ENCODE peak calls at places on chromosomes 3 and 15, in six cellular contexts. U is A549, S is K562, R is endothelial cell of umbilical vein, G is HepG2, H is GM12878. M is an unnamed sample.

GRCh38 chr3:2158828-2159227 is 60.2 kb downstream of the CNTN4 start:
- DNase-seq in G (no peak), U (no peak), S (no peak), R (no peak), H (no peak), M (no peak)

GRCh38 chr3:158794936-158795518 is 6.8 kb upstream of the MFSD1 start:
- DNase-seq in H (no peak), G (peak), R (peak), U (peak), S (peak), M (peak)

GRCh38 chr15:88834211-88834812 is 31.1 kb downstream of the ACAN start:
- DNase-seq in H (no peak), G (no peak), R (peak), U (peak), S (peak), M (no peak)

GRCh38 chr3:187403768-187404270 is 35.6 kb downstream of the RTP4 start:
- DNase-seq in S (no peak), H (no peak), U (peak), G (peak), R (peak), M (no peak)

GRCh38 chr3:126343675-126344074 is 13.5 kb downstream of the KLF15 start:
- DNase-seq in U (no peak), R (no peak), H (no peak), G (no peak), S (no peak), M (no peak)

GRCh38 chr3:120561251-120562045 is 34.7 kb upstream of the NDUFB4 start:
- DNase-seq in G (peak), S (peak), H (no peak), R (peak), U (no peak), M (peak)

GRCh38 chr3:184259878-184260570 is 1.3 kb downstream of the CAMK2N2 start:
- DNase-seq in U (peak), S (peak), G (no peak), R (no peak), H (no peak), M (peak)

GRCh38 chr15:64209680-64210334 is 47.0 kb upstream of the PPIB start:
- DNase-seq in S (peak), H (peak), U (peak), G (peak), R (peak), M (peak)

GRCh38 chr3:13194285-13195209 is 121.3 kb upstream of the IQSEC1 start:
- DNase-seq in G (peak), H (no peak), S (no peak), U (no peak), R (no peak), M (peak)

GRCh38 chr3:28907616-28908015 is 373.3 kb upstream of the RBMS3 start:
- DNase-seq in G (no peak), R (no peak), H (no peak), U (no peak), S (no peak), M (no peak)

GRCh38 chr3:15892828-15893227 is 95.0 kb upstream of the ANKRD28 start:
- DNase-seq in S (no peak), U (no peak), G (no peak), R (peak), H (no peak), M (no peak)

GRCh38 chr15:99863527-99864198 is 130.4 kb upstream of the LYSMD4 start:
- DNase-seq in R (no peak), G (peak), U (no peak), H (no peak), S (no peak), M (no peak)

GRCh38 chr3:192130534-192131132 is 596.7 kb downstream of the FGF12 start:
- DNase-seq in H (peak), R (peak), S (peak), U (peak), G (peak), M (peak)

GRCh38 chr3:4720316-4721075 is 227.3 kb downstream of the ITPR1 start:
- DNase-seq in H (no peak), U (peak), R (peak), S (peak), G (peak), M (peak)

GRCh38 chr15:78264304-78265136 is at the start of gene DNAJA4:
- DNase-seq in H (no peak), R (peak), U (no peak), G (no peak), S (no peak), M (no peak)

GRCh38 chr3:127792664-127793292 is 29.5 kb downstream of the MGLL start:
- DNase-seq in H (no peak), G (no peak), R (peak), S (no peak), U (no peak), M (no peak)

GRCh38 chr3:169227911-169228310 is 435.6 kb downstream of the MECOM start:
- DNase-seq in S (no peak), G (no peak), R (peak), H (peak), U (no peak), M (peak)

GRCh38 chr3:187744169-187745151 is 808 bp downstream of the BCL6 start:
- DNase-seq in S (peak), U (peak), G (no peak), R (peak), H (no peak), M (peak)

GRCh38 chr3:158313344-158313927 is 203.5 kb downstream of the RSRC1 start:
- DNase-seq in S (peak), R (peak), H (no peak), U (peak), G (peak), M (peak)

GRCh38 chr3:184491011-184491576 is 70.5 kb upstream of the EPHB3 start:
- DNase-seq in R (no peak), S (no peak), U (no peak), H (no peak), G (no peak), M (no peak)

GRCh38 chr3:189977174-189977573 is 143.5 kb downstream of the P3H2 start:
- DNase-seq in U (no peak), G (no peak), S (no peak), H (no peak), R (no peak), M (no peak)

GRCh38 chr3:196360586-196360985 is 22.4 kb upstream of the TM4SF19 start:
- DNase-seq in R (no peak), S (no peak), U (no peak), H (no peak), G (no peak), M (no peak)

GRCh38 chr3:162007722-162008121 is 511.1 kb downstream of the OTOL1 start:
- DNase-seq in U (no peak), H (no peak), S (no peak), R (no peak), G (no peak), M (no peak)

GRCh38 chr3:120198305-120198878 is 86.6 kb downstream of the GPR156 start:
- DNase-seq in G (peak), H (no peak), R (peak), S (no peak), U (peak), M (peak)

GRCh38 chr15:39174332-39174731 is 406.5 kb upstream of the THBS1 start:
- DNase-seq in R (no peak), H (no peak), U (no peak), S (no peak), G (no peak), M (no peak)

GRCh38 chr3:54042259-54042823 is 80.0 kb upstream of the CACNA2D3 start:
- DNase-seq in G (no peak), S (no peak), R (no peak), H (no peak), U (no peak), M (no peak)

GRCh38 chr3:17398959-17399551 is 343.4 kb downstream of the TBC1D5 start:
- DNase-seq in U (no peak), G (no peak), S (no peak), H (peak), R (no peak), M (no peak)

GRCh38 chr15:37888356-37888755 is 46.1 kb upstream of the TMCO5A start:
- DNase-seq in S (no peak), H (no peak), U (no peak), G (no peak), R (no peak), M (no peak)

GRCh38 chr3:36077320-36077719 is 303.0 kb upstream of the STAC start:
- DNase-seq in G (no peak), U (no peak), S (no peak), H (no peak), R (no peak), M (no peak)

GRCh38 chr15:98160236-98160635 is 199.7 kb downstream of the ARRDC4 start:
- DNase-seq in H (no peak), R (no peak), S (no peak), U (no peak), G (no peak), M (peak)

GRCh38 chr3:53616971-53617892 is 122.8 kb downstream of the CACNA1D start:
- DNase-seq in U (no peak), R (no peak), S (no peak), H (no peak), G (no peak), M (no peak)

GRCh38 chr3:52225452-52226228 is at the start of gene TLR9:
- DNase-seq in G (no peak), H (peak), S (no peak), U (no peak), R (no peak), M (peak)

GRCh38 chr3:149000207-149000745 is 8.9 kb downstream of the GYG1 start:
- DNase-seq in H (no peak), U (no peak), S (no peak), R (no peak), G (no peak), M (peak)
- TF ChIP-seq MYC in H (no peak), U (no peak), S (no peak), R (no peak), G (no peak), M (no peak)

GRCh38 chr3:112775011-112775742 is 71.5 kb downstream of the CD200R1L start:
- DNase-seq in R (no peak), U (no peak), G (no peak), S (no peak), H (no peak), M (no peak)

GRCh38 chr3:112774293-112774926 is 72.3 kb downstream of the CD200R1L start:
- DNase-seq in S (no peak), U (peak), G (no peak), H (no peak), R (peak), M (no peak)

GRCh38 chr3:112776000-112776399 is 70.7 kb downstream of the CD200R1L start:
- DNase-seq in S (no peak), H (no peak), U (no peak), G (no peak), R (no peak), M (peak)

GRCh38 chr3:112770907-112771306 is 75.8 kb downstream of the CD200R1L start:
- DNase-seq in U (no peak), R (no peak), G (no peak), H (no peak), S (no peak), M (no peak)

DNA sequence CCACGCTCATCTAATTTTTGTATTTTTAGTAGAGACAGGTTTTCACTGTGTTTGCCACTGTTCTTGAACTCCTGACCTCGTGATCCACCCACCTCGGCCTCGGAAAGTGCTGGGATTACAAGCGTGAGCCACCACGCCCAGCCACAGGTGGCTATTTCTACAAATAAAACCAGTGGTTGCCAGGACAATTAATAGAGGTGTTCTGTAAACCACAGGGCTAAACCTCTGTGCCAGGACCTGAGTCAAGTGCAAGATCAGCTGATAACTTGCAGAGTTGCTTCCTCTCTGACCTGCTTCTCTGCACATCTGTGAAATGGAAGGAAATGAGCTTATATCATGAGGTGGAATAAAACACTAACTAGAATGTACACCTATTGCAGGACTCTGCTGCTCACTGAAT is 72.8 kb downstream of the CD200R1L start:
- DNase-seq in G (no peak), U (peak), H (peak), S (no peak), R (no peak), M (no peak)
- TF ChIP-seq MAX in G (no peak), U (peak), H (no peak), S (no peak), R (no peak), M (no peak)

GRCh38 chr3:3180421-3180820 is 930 bp upstream of the CRBN start:
- DNase-seq in H (no peak), S (no peak), U (no peak), G (no peak), R (no peak), M (no peak)

GRCh38 chr3:3178498-3179328 is 778 bp downstream of the CRBN start:
- DNase-seq in H (no peak), U (no peak), R (no peak), S (no peak), G (no peak), M (peak)

GRCh38 chr3:3172627-3173026 is 6.9 kb downstream of the CRBN start:
- DNase-seq in G (no peak), R (peak), S (no peak), U (no peak), H (no peak), M (no peak)

GRCh38 chr3:3179407-3180094 is at the start of gene CRBN:
- DNase-seq in U (peak), S (peak), H (peak), R (peak), G (peak), M (peak)

GRCh38 chr3:3177861-3178497 is 1.5 kb downstream of the CRBN start:
- DNase-seq in R (peak), S (peak), H (no peak), G (peak), U (peak), M (peak)
- H3K4me3 ChIP-seq in R (no peak), S (peak), H (peak), G (peak), U (peak), M (peak)

GRCh38 chr15:44780608-44781007 is 44.3 kb downstream of the TRIM69 start:
- DNase-seq in G (no peak), H (no peak), S (no peak), R (no peak), U (no peak), M (no peak)
- TF ChIP-seq MYC in G (no peak), H (no peak), S (no peak), R (no peak), U (no peak), M (no peak)

GRCh38 chr3:109050591-109051167 is 67.3 kb downstream of the MORC1 start:
- DNase-seq in H (no peak), S (peak), G (peak), R (peak), U (peak), M (peak)
- TF ChIP-seq MAX in H (no peak), S (no peak), G (no peak), R (no peak), U (no peak), M (no peak)

GRCh38 chr3:122985539-122985938 is 42.0 kb downstream of the SEMA5B start:
- DNase-seq in G (no peak), R (no peak), U (no peak), S (no peak), H (no peak), M (no peak)

GRCh38 chr3:122988507-122988906 is 39.1 kb downstream of the SEMA5B start:
- DNase-seq in G (no peak), U (no peak), S (no peak), H (no peak), R (no peak), M (no peak)

GRCh38 chr3:122987726-122988319 is 39.7 kb downstream of the SEMA5B start:
- DNase-seq in U (no peak), R (no peak), H (no peak), G (no peak), S (no peak), M (no peak)

GRCh38 chr3:122987231-122987630 is 40.3 kb downstream of the SEMA5B start:
- DNase-seq in G (no peak), S (no peak), U (no peak), R (no peak), H (no peak), M (no peak)

GRCh38 chr3:122986790-122987189 is 40.8 kb downstream of the SEMA5B start:
- DNase-seq in S (no peak), H (no peak), U (no peak), R (no peak), G (no peak), M (no peak)
- H3K4me3 ChIP-seq in S (no peak), H (no peak), U (no peak), R (no peak), G (no peak), M (no peak)

GRCh38 chr3:159982442-159982841 is 6.2 kb upstream of the IL12A start:
- DNase-seq in U (no peak), R (no peak), H (no peak), G (no peak), S (no peak), M (no peak)
- TF ChIP-seq MYC in U (no peak), R (no peak), H (no peak), G (no peak), S (no peak), M (no peak)

GRCh38 chr3:43515970-43516369 is 105.8 kb downstream of the ANO10 start:
- DNase-seq in U (no peak), S (no peak), G (no peak), H (no peak), R (no peak), M (no peak)
- TF ChIP-seq MAX in U (no peak), S (no peak), G (no peak), H (no peak), R (no peak), M (no peak)

GRCh38 chr15:85381850-85382751 is 1.7 kb downstream of the AKAP13 start:
- DNase-seq in H (peak), R (peak), S (no peak), G (no peak), U (no peak), M (peak)
- H3K4me3 ChIP-seq in H (peak), R (peak), S (no peak), G (peak), U (peak), M (peak)

DNA sequence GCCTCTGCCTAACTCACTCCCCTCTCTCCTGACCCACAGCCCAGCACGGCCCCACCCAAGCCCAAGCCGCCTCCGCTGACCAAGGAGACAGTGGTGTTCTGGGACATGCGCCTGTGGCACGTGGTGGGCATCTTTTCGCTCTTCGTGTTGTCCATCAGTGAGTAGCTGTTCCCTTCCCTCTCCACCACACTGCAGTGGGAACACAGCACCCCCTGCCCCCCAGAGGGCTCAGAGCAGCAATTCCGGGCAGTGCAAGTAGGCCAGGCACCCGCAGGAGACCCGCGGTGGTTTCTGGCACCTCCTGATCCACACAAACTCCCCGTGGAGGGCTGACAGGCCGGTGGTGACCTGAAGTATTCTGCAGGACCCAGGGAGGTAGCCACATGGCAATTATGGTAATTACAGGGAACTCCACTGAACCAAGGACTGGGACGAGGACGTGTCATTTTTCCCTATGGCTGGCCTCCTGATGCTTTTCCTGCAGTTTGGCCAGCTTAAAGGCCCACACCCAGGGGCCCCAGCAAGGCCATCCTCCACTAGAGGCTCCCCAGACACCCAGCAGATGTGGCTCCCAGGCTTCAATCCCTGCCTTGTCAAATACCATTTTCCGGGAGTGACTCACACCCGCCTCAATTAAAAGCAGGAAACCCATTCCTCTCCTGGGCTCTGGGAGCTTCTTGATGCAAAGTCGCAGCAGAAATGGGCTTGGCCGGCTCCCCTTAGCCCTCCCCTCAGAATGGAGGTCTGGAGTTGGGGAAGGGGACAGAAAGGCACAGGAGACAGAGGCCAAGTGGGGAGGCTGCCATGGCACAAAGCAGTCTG is 4.8 kb downstream of the TMIE start:
- DNase-seq in G (no peak), S (no peak), U (no peak), H (no peak), R (peak), M (no peak)
- TF ChIP-seq MYC in G (no peak), S (no peak), U (no peak), H (no peak), R (no peak), M (no peak)